ENCODE peak calls at places on chromosomes 6 and 20, in four cellular contexts. N, R, J and L are unnamed samples.
A peak's percentile ranks its signal among the peaks of the same experiment; 100 is the strongest.

GRCh38 chr6:110550353-110550752 is 73.9 kb upstream of the SLC22A16 start:
- DNase-seq in R (no peak), J (no peak), N (no peak), L (no peak)

GRCh38 chr20:56200456-56200855 is 48.1 kb upstream of the MC3R start:
- DNase-seq in N (no peak), J (no peak), R (no peak), L (no peak)

GRCh38 chr6:122322824-122323223 is 76.6 kb upstream of the HSF2 start:
- DNase-seq in N (no peak), R (no peak), J (no peak), L (no peak)

GRCh38 chr20:58309607-58310290 is at the start of gene RAB22A:
- DNase-seq in N (peak; percentile 67), J (peak; percentile 84), R (peak; percentile 85), L (peak; percentile 95)

GRCh38 chr20:20668639-20669038 is 43.8 kb downstream of the RALGAPA2 start:
- DNase-seq in N (no peak), R (no peak), J (no peak), L (no peak)

GRCh38 chr6:121657972-121658371 is 222.5 kb downstream of the GJA1 start:
- DNase-seq in J (no peak), N (no peak), R (no peak), L (no peak)

GRCh38 chr6:43886067-43886461 is 116.1 kb downstream of the VEGFA start:
- DNase-seq in R (no peak), J (no peak), N (no peak), L (no peak)

GRCh38 chr20:48886189-48886588 is 35.3 kb upstream of the ARFGEF2 start:
- DNase-seq in N (no peak), J (no peak), R (no peak), L (no peak)

GRCh38 chr6:139597781-139598368 is 223.4 kb upstream of the CITED2 start:
- DNase-seq in N (no peak), R (no peak), J (peak; percentile 77), L (peak; percentile 92)

GRCh38 chr6:19245656-19246055 is 591.5 kb upstream of the ID4 start:
- DNase-seq in N (no peak), J (no peak), R (no peak), L (no peak)

GRCh38 chr6:33000053-33000452 is 9.3 kb downstream of the HLA-DOA start:
- DNase-seq in R (peak; percentile 30), N (no peak), J (no peak), L (no peak)

GRCh38 chr20:51966296-51966971 is 164.1 kb upstream of the SALL4 start:
- DNase-seq in N (no peak), R (no peak), J (no peak), L (no peak)

GRCh38 chr20:24980321-24981053 is 12.1 kb downstream of the APMAP start:
- DNase-seq in N (no peak), R (no peak), J (no peak), L (no peak)

GRCh38 chr20:4046311-4046924 is 31.1 kb upstream of the RNF24 start:
- DNase-seq in N (no peak), R (no peak), J (no peak), L (no peak)

GRCh38 chr6:3510617-3511016 is 53.8 kb upstream of the SLC22A23 start:
- DNase-seq in J (no peak), N (no peak), R (no peak), L (no peak)

GRCh38 chr6:96156425-96156824 is 140.7 kb downstream of the FUT9 start:
- DNase-seq in J (no peak), N (no peak), R (no peak), L (no peak)